ENCODE peak calls at places on chromosomes 6 and 20, in seven cellular contexts. R is brain microvascular endothelial cell, L is skeletal muscle cell, P is GM12891, U is GM10248, G is NCI-H2081, W is aorta. I is an unnamed sample.

GRCh38 chr6:37218061-37218460 is 39.5 kb upstream of the TBC1D22B start:
- DNase-seq in G (no peak), L (no peak), W (no peak), P (no peak), R (no peak), U (no peak), I (no peak)

GRCh38 chr20:62429455-62430310 is 2.3 kb upstream of the RBBP8NL start:
- DNase-seq in U (no peak), L (no peak), P (no peak), R (no peak), W (no peak), G (no peak), I (no peak)

GRCh38 chr6:107644513-107644912 is 154.6 kb downstream of the SOBP start:
- DNase-seq in R (no peak), L (no peak), G (no peak), P (no peak), W (no peak), U (no peak), I (no peak)

GRCh38 chr6:122476131-122476530 is 4.5 kb upstream of the SERINC1 start:
- DNase-seq in L (no peak), P (no peak), U (no peak), W (no peak), R (no peak), G (peak; percentile 4), I (no peak)

GRCh38 chr20:63577317-63577894 is 3.4 kb upstream of the HELZ2 start:
- DNase-seq in R (no peak), L (no peak), P (no peak), U (no peak), G (no peak), W (no peak), I (no peak)

GRCh38 chr6:117469791-117470190 is 12.7 kb upstream of the DCBLD1 start:
- DNase-seq in G (no peak), W (no peak), P (no peak), L (no peak), R (no peak), U (no peak), I (no peak)

GRCh38 chr20:9838378-9839295 is at the start of gene PAK5:
- DNase-seq in G (peak; percentile 94), U (no peak), P (no peak), L (no peak), W (peak; percentile 55), R (peak; percentile 18), I (no peak)

GRCh38 chr20:41004561-41005360 is 23.9 kb upstream of the TOP1 start:
- DNase-seq in R (no peak), U (no peak), G (no peak), P (no peak), L (peak; percentile 49), W (no peak), I (no peak)

GRCh38 chr6:82568290-82568993 is 204.8 kb downstream of the TPBG start:
- DNase-seq in W (no peak), L (no peak), P (no peak), R (no peak), G (peak; percentile 33), U (no peak), I (no peak)

GRCh38 chr6:63964347-63964746 is 328.7 kb downstream of the PHF3 start:
- DNase-seq in U (no peak), P (no peak), R (no peak), W (no peak), L (no peak), G (no peak), I (no peak)

GRCh38 chr6:116971959-116972358 is 94.9 kb downstream of the RFX6 start:
- DNase-seq in W (no peak), P (no peak), L (no peak), R (peak; percentile 42), G (peak; percentile 31), U (peak; percentile 30), I (peak; percentile 31)

GRCh38 chr6:27899543-27899942 is 12.7 kb downstream of the OR2B2 start:
- DNase-seq in W (no peak), U (no peak), R (no peak), G (no peak), L (no peak), P (no peak), I (no peak)

GRCh38 chr20:4521170-4521968 is 200.3 kb upstream of the PRND start:
- DNase-seq in P (no peak), G (no peak), R (no peak), L (no peak), W (no peak), U (no peak), I (no peak)

GRCh38 chr6:139135578-139136545 is 982 bp downstream of the HECA start:
- DNase-seq in P (peak; percentile 18), W (peak; percentile 84), R (no peak), G (no peak), L (no peak), U (peak; percentile 43), I (peak; percentile 71)

GRCh38 chr6:14819840-14820420 is 425.9 kb upstream of the JARID2 start:
- DNase-seq in G (no peak), L (no peak), R (no peak), W (no peak), P (no peak), U (no peak), I (no peak)

GRCh38 chr6:32825966-32826365 is 9.2 kb upstream of the HLA-DOB start:
- DNase-seq in G (no peak), U (no peak), P (no peak), L (no peak), R (peak; percentile 16), W (no peak), I (no peak)

GRCh38 chr6:2818593-2818992 is 23.1 kb downstream of the SERPINB1 start:
- DNase-seq in U (no peak), G (no peak), W (no peak), P (no peak), R (peak; percentile 88), L (no peak), I (no peak)

GRCh38 chr6:120320481-120321162 is 971.1 kb upstream of the MAN1A1 start:
- DNase-seq in G (no peak), W (no peak), P (no peak), L (no peak), R (no peak), U (no peak), I (no peak)

GRCh38 chr20:17681741-17682102 is 320 bp downstream of the RRBP1 start:
- DNase-seq in P (no peak), U (no peak), W (no peak), L (no peak), R (no peak), G (no peak), I (no peak)

GRCh38 chr20:15336011-15336410 is 998.6 kb upstream of the FLRT3 start:
- DNase-seq in R (no peak), G (no peak), W (no peak), U (no peak), P (no peak), L (no peak), I (no peak)

GRCh38 chr6:33851959-33852358 is 48.2 kb upstream of the MLN start:
- DNase-seq in U (no peak), R (no peak), P (no peak), L (no peak), G (no peak), W (no peak), I (no peak)

GRCh38 chr20:48056218-48056617 is 270.9 kb upstream of the SULF2 start:
- DNase-seq in P (no peak), W (no peak), U (no peak), G (no peak), L (no peak), R (no peak), I (no peak)

GRCh38 chr6:28945360-28945759 is 21.6 kb upstream of the TRIM27 start:
- DNase-seq in P (no peak), G (no peak), L (no peak), W (no peak), R (no peak), U (no peak), I (no peak)

GRCh38 chr6:149366237-149366921 is 33.7 kb upstream of the SUMO4 start:
- DNase-seq in W (no peak), P (no peak), R (no peak), G (no peak), L (no peak), U (no peak), I (no peak)

GRCh38 chr6:139996253-139996834 is 621.9 kb upstream of the CITED2 start:
- DNase-seq in P (peak; percentile 2), R (no peak), L (no peak), U (peak; percentile 15), G (no peak), W (no peak), I (peak; percentile 42)

GRCh38 chr6:11589261-11589660 is 51.7 kb downstream of the TMEM170B start:
- DNase-seq in R (no peak), U (no peak), G (no peak), L (no peak), P (no peak), W (no peak), I (no peak)

GRCh38 chr6:30937265-30937664 is 3.5 kb upstream of the MUCL3 start:
- DNase-seq in U (no peak), P (no peak), R (no peak), G (no peak), W (no peak), L (no peak), I (no peak)

GRCh38 chr6:159106627-159107241 is 61.9 kb upstream of the TAGAP start:
- DNase-seq in R (peak; percentile 41), L (no peak), U (peak; percentile 77), P (no peak), W (peak; percentile 73), G (no peak), I (peak; percentile 79)

GRCh38 chr6:71125216-71125615 is 163.4 kb upstream of the OGFRL1 start:
- DNase-seq in G (no peak), W (no peak), L (no peak), R (no peak), U (no peak), P (no peak), I (no peak)

GRCh38 chr20:58188496-58188895 is 40.0 kb downstream of the ANKRD60 start:
- DNase-seq in U (no peak), G (no peak), W (no peak), R (no peak), P (no peak), L (no peak), I (no peak)

GRCh38 chr20:49993301-49993751 is 10.5 kb downstream of the SNAI1 start:
- DNase-seq in W (no peak), R (no peak), L (no peak), P (no peak), U (no peak), G (no peak), I (no peak)

GRCh38 chr20:13546497-13547131 is 92.1 kb downstream of the TASP1 start:
- DNase-seq in P (no peak), W (peak; percentile 70), R (peak; percentile 76), L (no peak), U (peak; percentile 35), G (peak; percentile 71), I (peak; percentile 38)

GRCh38 chr6:27582928-27583725 is 110.2 kb upstream of the ZNF184 start:
- DNase-seq in U (no peak), P (no peak), W (no peak), R (peak; percentile 77), L (no peak), G (peak; percentile 41), I (peak; percentile 63)

GRCh38 chr20:17835941-17836861 is 132.4 kb downstream of the SNX5 start:
- DNase-seq in U (no peak), G (no peak), L (peak; percentile 90), W (peak; percentile 90), P (no peak), R (no peak), I (no peak)

GRCh38 chr6:100175814-100176275 is 181.8 kb upstream of the MCHR2 start:
- DNase-seq in W (no peak), U (no peak), L (peak; percentile 95), P (no peak), R (peak; percentile 66), G (no peak), I (no peak)

GRCh38 chr6:125598422-125598821 is 151.0 kb upstream of the HEY2 start:
- DNase-seq in W (peak; percentile 87), P (no peak), U (no peak), G (no peak), R (peak; percentile 72), L (peak; percentile 67), I (no peak)

GRCh38 chr6:141347906-141348492 is 784.7 kb upstream of the GJE1 start:
- DNase-seq in U (no peak), P (no peak), R (no peak), W (no peak), L (no peak), G (no peak), I (no peak)

GRCh38 chr6:42512498-42513042 is 51.3 kb upstream of the UBR2 start:
- DNase-seq in U (no peak), G (no peak), P (no peak), W (no peak), L (no peak), R (no peak), I (no peak)